ENCODE peak calls at places on chromosomes 16 and 17, in five cellular contexts. One of them, this sample, is unnamed.

GRCh38 chr16:66585477-66586239 is 6.4 kb downstream of the CMTM2 start:
- DNase-seq in NCI-H345: no peak
- DNase-seq in MG63: no peak
- DNase-seq in caudate nucleus: no peak
- DNase-seq in A549: no peak
- DNase-seq in this sample: no peak

GRCh38 chr16:85568519-85568918 is 44.6 kb upstream of the GSE1 start:
- DNase-seq in caudate nucleus: no peak
- DNase-seq in NCI-H345: no peak
- DNase-seq in A549: no peak
- DNase-seq in MG63: no peak
- DNase-seq in this sample: no peak

GRCh38 chr17:42287305-42288077 is 807 bp upstream of the STAT5A start:
- DNase-seq in caudate nucleus: no peak
- DNase-seq in MG63: peak; percentile 60
- DNase-seq in A549: no peak
- DNase-seq in NCI-H345: no peak
- DNase-seq in this sample: no peak

GRCh38 chr17:83129676-83130075 is 50.3 kb downstream of the METRNL start:
- DNase-seq in caudate nucleus: no peak
- DNase-seq in A549: no peak
- DNase-seq in MG63: no peak
- DNase-seq in NCI-H345: no peak
- DNase-seq in this sample: no peak

GRCh38 chr17:39231587-39232551 is 6.1 kb upstream of the STAC2 start:
- DNase-seq in A549: peak; percentile 50
- DNase-seq in NCI-H345: peak; percentile 39
- DNase-seq in caudate nucleus: no peak
- DNase-seq in MG63: peak; percentile 42
- DNase-seq in this sample: peak; percentile 78

GRCh38 chr17:77297693-77298666 is 157.2 kb downstream of the SEC14L1 start:
- DNase-seq in MG63: peak; percentile 39
- DNase-seq in A549: peak; percentile 11
- DNase-seq in NCI-H345: no peak
- DNase-seq in caudate nucleus: no peak
- DNase-seq in this sample: no peak

GRCh38 chr17:68453991-68454665 is 3.2 kb downstream of the WIPI1 start:
- DNase-seq in MG63: no peak
- DNase-seq in NCI-H345: no peak
- DNase-seq in caudate nucleus: no peak
- DNase-seq in A549: no peak
- DNase-seq in this sample: no peak

GRCh38 chr17:83196973-83197880 is 117.8 kb downstream of the METRNL start:
- DNase-seq in A549: no peak
- DNase-seq in caudate nucleus: no peak
- DNase-seq in MG63: no peak
- DNase-seq in NCI-H345: no peak
- DNase-seq in this sample: peak; percentile 8

GRCh38 chr17:27497696-27498095 is 41.4 kb downstream of the KSR1 start:
- DNase-seq in NCI-H345: no peak
- DNase-seq in caudate nucleus: no peak
- DNase-seq in A549: no peak
- DNase-seq in MG63: no peak
- DNase-seq in this sample: no peak

GRCh38 chr17:42118545-42118944 is 2.6 kb downstream of the KAT2A start:
- DNase-seq in caudate nucleus: no peak
- DNase-seq in MG63: no peak
- DNase-seq in NCI-H345: peak; percentile 7
- DNase-seq in A549: peak; percentile 61
- DNase-seq in this sample: peak; percentile 56

GRCh38 chr17:8062435-8062806 is 23.6 kb downstream of the ALOX15B start:
- DNase-seq in A549: no peak
- DNase-seq in MG63: no peak
- DNase-seq in NCI-H345: no peak
- DNase-seq in caudate nucleus: no peak
- DNase-seq in this sample: no peak

GRCh38 chr17:82830249-82830661 is 9.6 kb downstream of the ZNF750 start:
- DNase-seq in caudate nucleus: no peak
- DNase-seq in A549: no peak
- DNase-seq in MG63: no peak
- DNase-seq in NCI-H345: no peak
- DNase-seq in this sample: no peak

GRCh38 chr17:16215002-16215272 is 397 bp downstream of the NCOR1 start:
- DNase-seq in MG63: peak; percentile 41
- DNase-seq in caudate nucleus: no peak
- DNase-seq in A549: peak; percentile 61
- DNase-seq in NCI-H345: peak; percentile 13
- DNase-seq in this sample: peak; percentile 29

GRCh38 chr16:86040496-86040895 is 141.5 kb downstream of the IRF8 start:
- DNase-seq in MG63: no peak
- DNase-seq in NCI-H345: no peak
- DNase-seq in caudate nucleus: no peak
- DNase-seq in A549: no peak
- DNase-seq in this sample: no peak

GRCh38 chr16:31200821-31201510 is 1.6 kb downstream of the PYCARD start:
- DNase-seq in caudate nucleus: no peak
- DNase-seq in MG63: peak; percentile 34
- DNase-seq in NCI-H345: no peak
- DNase-seq in A549: peak; percentile 49
- DNase-seq in this sample: no peak

GRCh38 chr16:54331241-54332002 is 44.8 kb upstream of the IRX3 start:
- DNase-seq in MG63: no peak
- DNase-seq in A549: no peak
- DNase-seq in NCI-H345: no peak
- DNase-seq in caudate nucleus: no peak
- DNase-seq in this sample: no peak

This sample was measured in 8988T.